ENCODE peak calls at places on chromosomes 16 and 17, in seven cellular contexts. X is PC-3, J is RWPE1, D is AG09319, U is thoracic aorta, F is BE2C, O is GM12878. P is an unnamed sample.

GRCh38 chr17:57255182-57255775 is 1.0 kb upstream of the MSI2 start:
- DNase-seq in U (no peak), F (no peak), J (no peak), X (no peak), O (no peak), D (no peak), P (no peak)

GRCh38 chr17:56707312-56708219 is 114.1 kb downstream of the NOG start:
- DNase-seq in J (no peak), U (no peak), X (no peak), D (no peak), F (no peak), O (no peak), P (no peak)

GRCh38 chr16:83615131-83615530 is 192.6 kb upstream of the HSBP1 start:
- DNase-seq in J (no peak), O (no peak), U (no peak), X (no peak), F (no peak), D (no peak), P (no peak)

GRCh38 chr17:70029019-70029767 is 45.8 kb upstream of the KCNJ16 start:
- DNase-seq in F (no peak), J (no peak), O (no peak), D (no peak), U (no peak), X (no peak), P (no peak)

GRCh38 chr16:80285089-80285488 is 255.7 kb upstream of the DYNLRB2 start:
- DNase-seq in X (no peak), J (peak; percentile 17), U (no peak), F (no peak), O (no peak), D (peak; percentile 11), P (no peak)

GRCh38 chr17:66171172-66171571 is 20.8 kb downstream of the CEP112 start:
- DNase-seq in X (no peak), U (no peak), J (no peak), O (no peak), D (no peak), F (no peak), P (no peak)

GRCh38 chr17:2481760-2482159 is 29.9 kb downstream of the METTL16 start:
- DNase-seq in D (no peak), F (no peak), O (no peak), X (no peak), J (no peak), U (no peak), P (no peak)

GRCh38 chr17:48068491-48068961 is 20.4 kb downstream of the NFE2L1 start:
- DNase-seq in U (no peak), X (peak; percentile 51), O (no peak), D (no peak), F (peak; percentile 41), J (no peak), P (peak; percentile 43)

GRCh38 chr16:85354623-85355514 is 242.6 kb upstream of the CIBAR2 start:
- DNase-seq in U (no peak), J (peak; percentile 78), X (peak; percentile 85), O (no peak), D (no peak), F (peak; percentile 77), P (no peak)

GRCh38 chr16:1427473-1428461 is 3.1 kb upstream of the PERCC1 start:
- DNase-seq in X (no peak), J (no peak), F (peak; percentile 14), D (no peak), O (no peak), U (no peak), P (no peak)

GRCh38 chr17:56891751-56892150 is 22.1 kb downstream of the TRIM25 start:
- DNase-seq in F (peak; percentile 29), O (no peak), J (no peak), U (no peak), X (no peak), D (no peak), P (no peak)

GRCh38 chr17:77256710-77257109 is 115.9 kb downstream of the SEC14L1 start:
- DNase-seq in U (no peak), F (no peak), O (no peak), D (no peak), X (no peak), J (no peak), P (no peak)

GRCh38 chr16:24054649-24055560 is 201.2 kb upstream of the CACNG3 start:
- DNase-seq in D (no peak), F (no peak), J (no peak), U (no peak), X (no peak), O (no peak), P (no peak)

GRCh38 chr17:40443196-40443987 is at the start of gene IGFBP4:
- DNase-seq in J (peak; percentile 63), F (peak; percentile 91), X (peak; percentile 62), U (no peak), D (no peak), O (no peak), P (peak; percentile 100)

GRCh38 chr17:48542114-48542955 is 2.6 kb downstream of the HOXB2 start:
- DNase-seq in F (no peak), X (no peak), J (no peak), U (no peak), D (no peak), O (no peak), P (no peak)

GRCh38 chr17:16027708-16028584 is 28.3 kb downstream of the TTC19 start:
- DNase-seq in X (peak; percentile 97), J (peak; percentile 90), U (no peak), D (peak; percentile 66), O (peak; percentile 19), F (no peak), P (peak; percentile 35)

GRCh38 chr17:49407981-49408501 is 6.6 kb downstream of the PHB1 start:
- DNase-seq in O (no peak), J (peak; percentile 82), F (peak; percentile 85), U (no peak), D (peak; percentile 11), X (peak; percentile 77), P (peak; percentile 89)

GRCh38 chr17:31541559-31541958 is 150.1 kb downstream of the RAB11FIP4 start:
- DNase-seq in X (no peak), F (peak; percentile 35), O (no peak), J (no peak), U (no peak), D (no peak), P (peak; percentile 30)

GRCh38 chr17:44529864-44530263 is 26.7 kb upstream of the GPATCH8 start:
- DNase-seq in U (no peak), F (no peak), J (no peak), X (peak; percentile 55), D (no peak), O (no peak), P (no peak)

GRCh38 chr17:67260051-67260987 is 15.3 kb upstream of the HELZ start:
- DNase-seq in D (peak; percentile 50), F (no peak), X (peak; percentile 47), J (no peak), U (no peak), O (no peak), P (peak; percentile 32)

GRCh38 chr16:21205303-21205702 is 6.1 kb downstream of the ZP2 start:
- DNase-seq in J (no peak), D (no peak), F (no peak), U (no peak), O (no peak), X (no peak), P (no peak)

GRCh38 chr16:27401768-27402568 is at the start of gene IL21R:
- DNase-seq in F (no peak), J (no peak), O (peak; percentile 85), U (no peak), X (no peak), D (no peak), P (no peak)

GRCh38 chr17:38881600-38882191 is 11.8 kb downstream of the LASP1 start:
- DNase-seq in D (no peak), X (no peak), U (no peak), O (no peak), J (no peak), F (peak; percentile 91), P (peak; percentile 80)

GRCh38 chr17:72233981-72234380 is 113.2 kb downstream of the SOX9 start:
- DNase-seq in X (no peak), F (no peak), D (no peak), J (no peak), O (no peak), U (no peak), P (no peak)

DNA sequence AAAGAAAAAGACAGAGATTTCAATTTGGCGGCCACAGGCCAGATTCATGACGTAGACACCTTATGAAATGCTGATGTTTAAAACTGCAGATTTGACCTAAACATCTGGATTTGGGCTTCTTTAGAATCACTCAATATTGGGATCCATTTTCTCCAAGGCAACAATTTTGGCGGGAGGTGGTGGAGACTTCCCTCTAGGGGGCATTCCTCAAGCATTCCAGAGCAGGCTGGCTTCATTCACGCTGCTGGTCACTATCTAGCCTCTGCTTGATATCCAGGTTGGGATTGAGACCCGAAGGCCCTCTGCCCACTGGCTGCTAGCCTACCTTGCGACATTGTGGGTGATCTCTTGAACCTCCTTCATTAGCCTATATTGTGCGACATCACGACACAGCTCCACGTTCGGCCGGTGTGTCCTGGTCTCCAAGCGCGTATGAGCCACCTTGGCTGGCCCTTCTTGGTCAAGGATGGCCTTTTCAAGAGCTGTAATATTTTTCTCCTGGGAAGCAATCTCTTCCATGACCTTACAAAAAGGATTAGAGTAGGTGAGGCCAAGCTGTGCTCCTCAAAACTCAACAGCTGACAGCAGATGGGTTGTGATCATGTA is 24.5 kb downstream of the FBXO39 start:
- DNase-seq in F (no peak), X (no peak), D (no peak), U (no peak), O (no peak), J (no peak), P (no peak)
- TF ChIP-seq CTCF in F (no peak), X (no peak), D (no peak), U (no peak), O (no peak), J (no peak), P (no peak)

GRCh38 chr17:5078106-5079028 is at the start of gene ZFP3:
- DNase-seq in O (peak; percentile 56), F (peak; percentile 54), X (peak; percentile 52), U (no peak), D (peak; percentile 35), J (peak; percentile 71), P (no peak)
- TF ChIP-seq CTCF in O (peak; percentile 16), F (no peak), X (no peak), U (no peak), D (peak; percentile 1), J (no peak), P (no peak)

GRCh38 chr17:78825696-78826095 is 14.9 kb downstream of the USP36 start:
- DNase-seq in O (no peak), D (no peak), J (no peak), X (no peak), U (no peak), F (no peak), P (no peak)
- TF ChIP-seq CTCF in O (no peak), D (no peak), J (no peak), X (no peak), U (no peak), F (no peak), P (no peak)

DNA sequence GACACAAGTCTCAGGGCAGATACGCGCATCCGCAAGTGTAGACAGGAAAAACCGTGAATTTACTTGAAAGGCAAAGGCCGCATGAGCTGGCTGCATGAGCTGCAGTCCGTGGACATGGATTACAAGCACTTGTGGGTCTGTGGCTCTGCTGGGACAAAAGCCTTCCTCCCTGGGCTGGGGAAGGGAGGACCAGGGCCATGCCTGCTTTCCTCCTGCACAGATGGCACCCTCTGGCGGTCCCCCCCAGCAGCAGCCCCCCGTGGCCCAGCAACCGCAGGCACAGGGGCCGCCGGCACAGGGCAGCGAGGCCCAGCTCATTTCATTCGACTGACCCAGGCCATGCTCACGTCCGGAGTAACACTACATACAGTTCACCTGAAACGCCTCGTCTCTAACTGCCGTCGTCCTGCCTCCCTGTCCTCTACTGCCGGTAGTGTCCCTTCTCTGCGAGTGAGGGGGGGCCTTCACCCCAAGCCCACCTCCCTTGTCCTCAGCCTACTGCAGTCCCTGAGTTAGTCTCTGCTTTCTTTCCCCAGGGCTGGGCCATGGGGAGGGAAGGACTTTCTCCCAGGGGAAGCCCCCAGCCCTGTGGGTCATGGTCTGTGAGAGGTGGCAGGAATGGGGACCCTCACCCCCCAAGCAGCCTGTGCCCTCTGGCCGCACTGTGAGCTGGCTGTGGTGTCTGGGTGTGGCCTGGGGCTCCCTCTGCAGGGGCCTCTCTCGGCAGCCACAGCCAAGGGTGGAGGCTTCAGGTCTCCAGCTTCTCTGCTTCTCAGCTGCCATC is 1.7 kb upstream of the MRPL12 start:
- DNase-seq in U (no peak), J (peak; percentile 20), X (peak; percentile 25), O (no peak), D (no peak), F (no peak), P (no peak)
- TF ChIP-seq CTCF in U (no peak), J (no peak), X (peak; percentile 23), O (peak; percentile 15), D (no peak), F (peak; percentile 16), P (no peak)